ENCODE peak calls at places on chromosomes 5 and 9, in eight cellular contexts. Q, S, C, T, N, J, L and Y are unnamed samples.

GRCh38 chr5:169805527-169805934 is 168.5 kb downstream of the DOCK2 start:
- DNase-seq in Q (peak; percentile 5), S (peak; percentile 51), C (no peak), T (no peak), N (no peak), J (no peak), L (no peak), Y (no peak)

GRCh38 chr9:88660611-88661010 is 125.6 kb downstream of the NXNL2 start:
- DNase-seq in Q (no peak), S (no peak), C (no peak), T (no peak), N (no peak), J (peak; percentile 41), L (peak; percentile 51), Y (no peak)

GRCh38 chr5:122704247-122705036 is 70.4 kb upstream of the SNX2 start:
- DNase-seq in Q (no peak), S (no peak), C (no peak), T (peak; percentile 10), N (no peak), J (no peak), L (peak; percentile 66), Y (no peak)

GRCh38 chr5:177111720-177112394 is 21.7 kb upstream of the NSD1 start:
- DNase-seq in Q (peak; percentile 68), S (peak; percentile 62), C (peak; percentile 43), T (no peak), N (no peak), J (peak; percentile 64), L (peak; percentile 60), Y (peak; percentile 48)

GRCh38 chr5:112555691-112556090 is 136.6 kb upstream of the EPB41L4A start:
- DNase-seq in Q (no peak), S (no peak), C (no peak), T (no peak), N (no peak), J (no peak), L (peak; percentile 22), Y (no peak)

GRCh38 chr9:111588846-111589245 is 10.6 kb downstream of the PTGR1 start:
- DNase-seq in Q (no peak), S (no peak), C (no peak), T (no peak), N (no peak), J (no peak), L (no peak), Y (no peak)

GRCh38 chr5:64635056-64635686 is 55.1 kb upstream of the SHISAL2B start:
- DNase-seq in Q (no peak), S (no peak), C (no peak), T (no peak), N (no peak), J (peak; percentile 5), L (no peak), Y (no peak)

GRCh38 chr9:94801242-94801641 is 74.7 kb downstream of the AOPEP start:
- DNase-seq in Q (no peak), S (no peak), C (no peak), T (no peak), N (no peak), J (no peak), L (no peak), Y (no peak)

GRCh38 chr5:18314192-18314778 is 680.0 kb downstream of the TAF11L14 start:
- DNase-seq in Q (no peak), S (no peak), C (no peak), T (no peak), N (no peak), J (peak; percentile 15), L (no peak), Y (no peak)

GRCh38 chr5:16557477-16557876 is 59.3 kb downstream of the RETREG1 start:
- DNase-seq in Q (no peak), S (no peak), C (no peak), T (no peak), N (no peak), J (no peak), L (no peak), Y (no peak)

GRCh38 chr5:173888473-173889135 is 455 bp downstream of the CPEB4 start:
- DNase-seq in Q (peak; percentile 17), S (peak; percentile 18), C (no peak), T (no peak), N (no peak), J (no peak), L (no peak), Y (no peak)

GRCh38 chr9:21392270-21392669 is 7.1 kb upstream of the IFNA2 start:
- DNase-seq in Q (no peak), S (no peak), C (no peak), T (no peak), N (no peak), J (no peak), L (no peak), Y (no peak)

GRCh38 chr5:139760066-139761056 is 35.2 kb upstream of the PSD2 start:
- DNase-seq in Q (no peak), S (no peak), C (peak; percentile 24), T (no peak), N (no peak), J (peak; percentile 96), L (no peak), Y (no peak)

GRCh38 chr5:137099651-137100050 is 399.5 kb downstream of the SPOCK1 start:
- DNase-seq in Q (no peak), S (no peak), C (no peak), T (no peak), N (no peak), J (no peak), L (no peak), Y (no peak)